ENCODE peak calls at places on chromosomes 11 and 22, in six cellular contexts. Y is stimulated activated naive B cell treated with anti-CD40 and anti-IgM and Interleukin-4, amounts not matched to agents 10 μg/mL and 1 μg/mL and 100 μg/mL, for 72 hours; T is mammary epithelial cell; L is bronchial epithelial cell; N is EH; C is AG04450. S is an unnamed sample.

GRCh38 chr11:75445315-75445953 is 12.4 kb upstream of the KLHL35 start:
- DNase-seq in L (no peak), N (peak), Y (peak), C (no peak), T (peak), S (no peak)

GRCh38 chr11:75968021-75968685 is 153.1 kb downstream of the UVRAG start:
- DNase-seq in Y (no peak), N (peak), T (no peak), C (no peak), L (no peak), S (no peak)

GRCh38 chr11:74646964-74647363 is 54.6 kb downstream of the POLD3 start:
- DNase-seq in Y (no peak), C (no peak), N (no peak), L (no peak), T (no peak), S (no peak)

GRCh38 chr11:19163627-19164026 is 38.2 kb downstream of the CSRP3 start:
- DNase-seq in N (no peak), C (no peak), L (no peak), Y (no peak), T (no peak), S (no peak)

GRCh38 chr11:86955674-86956522 is 703 bp upstream of the FZD4 start:
- DNase-seq in L (peak), C (no peak), T (peak), Y (peak), N (peak), S (peak)

GRCh38 chr22:23762866-23763578 is at the start of gene C22orf15:
- DNase-seq in C (no peak), Y (no peak), L (no peak), N (peak), T (no peak), S (no peak)

GRCh38 chr22:39374191-39374590 is 24.4 kb downstream of the SYNGR1 start:
- DNase-seq in Y (no peak), T (no peak), L (no peak), C (no peak), N (no peak), S (no peak)

GRCh38 chr22:26597480-26597879 is 7.5 kb upstream of the TPST2 start:
- DNase-seq in Y (no peak), C (no peak), L (no peak), T (no peak), N (no peak), S (no peak)

GRCh38 chr11:70532728-70533127 is 134.4 kb downstream of the CTTN start:
- DNase-seq in C (no peak), N (no peak), L (no peak), T (no peak), Y (no peak), S (no peak)

GRCh38 chr22:23675502-23676415 is 15.1 kb upstream of the RGL4 start:
- DNase-seq in L (no peak), N (peak), C (no peak), T (no peak), Y (no peak), S (no peak)

GRCh38 chr11:83070878-83071640 is 638 bp downstream of the RAB30 start:
- DNase-seq in Y (no peak), L (peak), N (peak), C (no peak), T (no peak), S (peak)